ENCODE peak calls at places on chromosomes 2 and 18, in six cellular contexts. One of them, this sample, is unnamed.

GRCh38 chr18:49628993-49629795 is 67.3 kb downstream of the LIPG start:
- DNase-seq in lung: peak
- DNase-seq in pancreas: peak
- DNase-seq in HFF-Myc: no peak
- DNase-seq in GM12865: no peak
- DNase-seq in fibroblast of lung: peak
- DNase-seq in this sample: no peak

GRCh38 chr2:10225291-10226031 is 77.2 kb upstream of the HPCAL1 start:
- DNase-seq in pancreas: no peak
- DNase-seq in GM12865: no peak
- DNase-seq in fibroblast of lung: no peak
- DNase-seq in HFF-Myc: no peak
- DNase-seq in lung: no peak
- DNase-seq in this sample: no peak

GRCh38 chr2:212451786-212452200 is 86.8 kb downstream of the ERBB4 start:
- DNase-seq in HFF-Myc: no peak
- DNase-seq in fibroblast of lung: peak
- DNase-seq in pancreas: no peak
- DNase-seq in lung: no peak
- DNase-seq in GM12865: no peak
- DNase-seq in this sample: no peak

GRCh38 chr2:33034784-33035183 is 88.0 kb downstream of the LTBP1 start:
- DNase-seq in HFF-Myc: no peak
- DNase-seq in lung: no peak
- DNase-seq in pancreas: no peak
- DNase-seq in GM12865: no peak
- DNase-seq in fibroblast of lung: peak
- DNase-seq in this sample: no peak

GRCh38 chr18:24488824-24489493 is 28.5 kb downstream of the HRH4 start:
- DNase-seq in GM12865: peak
- DNase-seq in lung: no peak
- DNase-seq in HFF-Myc: peak
- DNase-seq in pancreas: no peak
- DNase-seq in fibroblast of lung: peak
- DNase-seq in this sample: no peak

GRCh38 chr2:67566292-67566691 is 169.2 kb downstream of the ETAA1 start:
- DNase-seq in fibroblast of lung: no peak
- DNase-seq in pancreas: peak
- DNase-seq in lung: no peak
- DNase-seq in GM12865: no peak
- DNase-seq in HFF-Myc: no peak
- DNase-seq in this sample: no peak

GRCh38 chr2:227378371-227378782 is 729 bp downstream of the TM4SF20 start:
- DNase-seq in GM12865: no peak
- DNase-seq in HFF-Myc: no peak
- DNase-seq in fibroblast of lung: no peak
- DNase-seq in lung: no peak
- DNase-seq in pancreas: no peak
- DNase-seq in this sample: no peak

GRCh38 chr2:166406374-166406773 is 30.6 kb upstream of the SCN9A start:
- DNase-seq in fibroblast of lung: no peak
- DNase-seq in pancreas: no peak
- DNase-seq in GM12865: no peak
- DNase-seq in lung: no peak
- DNase-seq in HFF-Myc: no peak
- DNase-seq in this sample: no peak

GRCh38 chr18:46559946-46560670 is 96.9 kb downstream of the LOXHD1 start:
- DNase-seq in GM12865: no peak
- DNase-seq in fibroblast of lung: no peak
- DNase-seq in pancreas: no peak
- DNase-seq in HFF-Myc: no peak
- DNase-seq in lung: no peak
- DNase-seq in this sample: no peak

GRCh38 chr2:218289639-218290315 is 2.5 kb downstream of the TMBIM1 start:
- DNase-seq in GM12865: no peak
- DNase-seq in HFF-Myc: no peak
- DNase-seq in fibroblast of lung: peak
- DNase-seq in pancreas: no peak
- DNase-seq in lung: no peak
- DNase-seq in this sample: no peak

GRCh38 chr18:33923980-33924379 is 300.7 kb downstream of the NOL4 start:
- DNase-seq in HFF-Myc: no peak
- DNase-seq in pancreas: no peak
- DNase-seq in lung: no peak
- DNase-seq in fibroblast of lung: no peak
- DNase-seq in GM12865: no peak
- DNase-seq in this sample: no peak

GRCh38 chr18:57185434-57185833 is 38.5 kb downstream of the BOD1L2 start:
- DNase-seq in pancreas: no peak
- DNase-seq in lung: no peak
- DNase-seq in HFF-Myc: no peak
- DNase-seq in fibroblast of lung: no peak
- DNase-seq in GM12865: no peak
- DNase-seq in this sample: no peak

GRCh38 chr2:212348501-212348900 is 190.1 kb downstream of the ERBB4 start:
- DNase-seq in HFF-Myc: no peak
- DNase-seq in GM12865: no peak
- DNase-seq in lung: no peak
- DNase-seq in fibroblast of lung: no peak
- DNase-seq in pancreas: no peak
- DNase-seq in this sample: no peak

GRCh38 chr2:49236316-49236715 is 82.0 kb upstream of the FSHR start:
- DNase-seq in GM12865: no peak
- DNase-seq in HFF-Myc: no peak
- DNase-seq in pancreas: no peak
- DNase-seq in lung: no peak
- DNase-seq in fibroblast of lung: no peak
- DNase-seq in this sample: no peak

GRCh38 chr2:239721531-239721930 is 303.6 kb downstream of the NDUFA10 start:
- DNase-seq in fibroblast of lung: no peak
- DNase-seq in HFF-Myc: no peak
- DNase-seq in GM12865: no peak
- DNase-seq in lung: no peak
- DNase-seq in pancreas: no peak
- DNase-seq in this sample: no peak

GRCh38 chr2:227472265-227473018 is 486 bp downstream of the AGFG1 start:
- DNase-seq in GM12865: peak
- DNase-seq in pancreas: peak
- DNase-seq in HFF-Myc: no peak
- DNase-seq in lung: peak
- DNase-seq in fibroblast of lung: no peak
- DNase-seq in this sample: no peak

GRCh38 chr2:70094978-70095832 is 7.9 kb downstream of the PCBP1 start:
- DNase-seq in GM12865: peak
- DNase-seq in fibroblast of lung: peak
- DNase-seq in lung: peak
- DNase-seq in HFF-Myc: no peak
- DNase-seq in pancreas: peak
- DNase-seq in this sample: peak

GRCh38 chr2:106812377-106812776 is 73.6 kb downstream of the ST6GAL2 start:
- DNase-seq in lung: no peak
- DNase-seq in pancreas: no peak
- DNase-seq in fibroblast of lung: no peak
- DNase-seq in HFF-Myc: peak
- DNase-seq in GM12865: no peak
- DNase-seq in this sample: no peak

GRCh38 chr2:230905448-230906430 is 19.3 kb downstream of the GPR55 start:
- DNase-seq in lung: no peak
- DNase-seq in HFF-Myc: no peak
- DNase-seq in GM12865: peak
- DNase-seq in pancreas: no peak
- DNase-seq in fibroblast of lung: no peak
- DNase-seq in this sample: no peak

GRCh38 chr18:24818451-24818850 is 358.0 kb downstream of the HRH4 start:
- DNase-seq in GM12865: no peak
- DNase-seq in pancreas: no peak
- DNase-seq in HFF-Myc: no peak
- DNase-seq in lung: no peak
- DNase-seq in fibroblast of lung: no peak
- DNase-seq in this sample: no peak

GRCh38 chr18:23154823-23155517 is 19.7 kb downstream of the CABLES1 start:
- DNase-seq in pancreas: no peak
- DNase-seq in GM12865: no peak
- DNase-seq in fibroblast of lung: no peak
- DNase-seq in lung: no peak
- DNase-seq in HFF-Myc: no peak
- DNase-seq in this sample: no peak

GRCh38 chr18:3468066-3468705 is 18.2 kb downstream of the TGIF1 start:
- DNase-seq in pancreas: no peak
- DNase-seq in GM12865: no peak
- DNase-seq in fibroblast of lung: no peak
- DNase-seq in HFF-Myc: no peak
- DNase-seq in lung: no peak
- DNase-seq in this sample: no peak

GRCh38 chr2:240478346-240479110 is 43.1 kb downstream of the GPC1 start:
- DNase-seq in GM12865: no peak
- DNase-seq in lung: peak
- DNase-seq in fibroblast of lung: no peak
- DNase-seq in HFF-Myc: no peak
- DNase-seq in pancreas: no peak
- DNase-seq in this sample: no peak

GRCh38 chr2:224173882-224174415 is 134.9 kb upstream of the SERPINE2 start:
- DNase-seq in fibroblast of lung: no peak
- DNase-seq in lung: no peak
- DNase-seq in HFF-Myc: no peak
- DNase-seq in pancreas: no peak
- DNase-seq in GM12865: no peak
- DNase-seq in this sample: no peak

GRCh38 chr18:21741511-21742322 is 1.1 kb downstream of the MIB1 start:
- DNase-seq in lung: no peak
- DNase-seq in fibroblast of lung: peak
- DNase-seq in pancreas: peak
- DNase-seq in HFF-Myc: no peak
- DNase-seq in GM12865: peak
- DNase-seq in this sample: no peak

GRCh38 chr2:72112421-72112820 is 35.2 kb downstream of the CYP26B1 start:
- DNase-seq in pancreas: no peak
- DNase-seq in fibroblast of lung: peak
- DNase-seq in HFF-Myc: peak
- DNase-seq in lung: no peak
- DNase-seq in GM12865: no peak
- DNase-seq in this sample: no peak

GRCh38 chr2:98016908-98017700 is 21.4 kb upstream of the TMEM131 start:
- DNase-seq in lung: no peak
- DNase-seq in HFF-Myc: no peak
- DNase-seq in pancreas: no peak
- DNase-seq in GM12865: no peak
- DNase-seq in fibroblast of lung: no peak
- DNase-seq in this sample: no peak

GRCh38 chr2:127618551-127618950 is 27.4 kb upstream of the GPR17 start:
- DNase-seq in GM12865: no peak
- DNase-seq in fibroblast of lung: no peak
- DNase-seq in HFF-Myc: no peak
- DNase-seq in lung: no peak
- DNase-seq in pancreas: no peak
- DNase-seq in this sample: no peak

GRCh38 chr2:228689049-228689448 is 507.6 kb upstream of the SPHKAP start:
- DNase-seq in lung: no peak
- DNase-seq in HFF-Myc: no peak
- DNase-seq in fibroblast of lung: peak
- DNase-seq in GM12865: no peak
- DNase-seq in pancreas: no peak
- DNase-seq in this sample: no peak
- TF ChIP-seq CTCF in lung: no peak
- TF ChIP-seq CTCF in HFF-Myc: peak
- TF ChIP-seq CTCF in fibroblast of lung: peak
- TF ChIP-seq CTCF in GM12865: no peak
- TF ChIP-seq CTCF in pancreas: no peak
- TF ChIP-seq CTCF in this sample: peak

DNA sequence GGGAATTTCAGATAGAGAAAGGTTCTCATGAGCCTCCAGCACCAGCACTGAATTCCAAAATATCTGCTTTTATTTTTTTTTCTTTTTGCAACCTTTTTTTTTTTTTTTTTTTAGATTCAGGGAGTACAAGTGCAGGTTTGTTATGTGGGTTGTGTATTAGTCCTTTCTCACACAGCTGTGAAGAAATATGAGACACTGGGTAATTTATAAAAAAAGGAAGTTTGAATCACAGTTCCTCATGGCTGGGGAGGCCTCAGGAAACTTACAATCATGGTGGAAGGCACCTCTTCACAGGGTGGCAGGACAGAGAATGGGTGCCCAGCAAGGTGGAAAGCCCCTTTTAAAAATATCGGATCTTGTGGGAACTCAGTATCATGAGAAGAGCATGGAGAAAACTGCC is 7.9 kb upstream of the TMX3 start:
- DNase-seq in fibroblast of lung: no peak
- DNase-seq in GM12865: no peak
- DNase-seq in pancreas: no peak
- DNase-seq in lung: no peak
- DNase-seq in HFF-Myc: no peak
- DNase-seq in this sample: no peak
- H3K4me3 ChIP-seq in fibroblast of lung: no peak
- H3K4me3 ChIP-seq in GM12865: no peak
- H3K4me3 ChIP-seq in pancreas: no peak
- H3K4me3 ChIP-seq in lung: no peak
- H3K4me3 ChIP-seq in HFF-Myc: no peak
- H3K4me3 ChIP-seq in this sample: no peak

GRCh38 chr2:138637686-138638085 is 136.1 kb downstream of the SPOPL start:
- DNase-seq in fibroblast of lung: no peak
- DNase-seq in pancreas: no peak
- DNase-seq in GM12865: no peak
- DNase-seq in HFF-Myc: no peak
- DNase-seq in lung: no peak
- DNase-seq in this sample: no peak

GRCh38 chr2:138633049-138633448 is 131.5 kb downstream of the SPOPL start:
- DNase-seq in lung: no peak
- DNase-seq in fibroblast of lung: no peak
- DNase-seq in pancreas: no peak
- DNase-seq in HFF-Myc: no peak
- DNase-seq in GM12865: no peak
- DNase-seq in this sample: no peak

GRCh38 chr2:138630164-138630563 is 128.6 kb downstream of the SPOPL start:
- DNase-seq in lung: no peak
- DNase-seq in GM12865: no peak
- DNase-seq in pancreas: no peak
- DNase-seq in HFF-Myc: no peak
- DNase-seq in fibroblast of lung: no peak
- DNase-seq in this sample: no peak

DNA sequence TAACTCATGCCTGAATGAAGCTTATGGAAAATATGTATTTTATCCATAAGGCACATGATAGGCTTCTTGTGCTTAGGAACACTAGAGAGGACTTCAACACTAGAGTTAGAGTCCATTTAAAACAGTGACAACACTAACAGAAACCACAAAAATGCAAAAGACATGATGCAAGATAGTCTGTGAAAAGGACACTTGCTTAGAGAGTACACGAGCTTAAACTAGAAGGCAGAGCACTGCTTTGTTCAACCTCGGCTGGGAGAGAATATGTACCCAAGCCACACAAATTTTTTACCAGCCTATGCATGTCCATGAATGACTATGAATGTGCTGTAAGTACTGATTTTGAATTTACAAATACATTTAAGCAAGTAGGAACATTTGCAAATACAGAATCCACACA is 130.5 kb downstream of the SPOPL start:
- DNase-seq in pancreas: no peak
- DNase-seq in lung: no peak
- DNase-seq in HFF-Myc: no peak
- DNase-seq in fibroblast of lung: peak
- DNase-seq in GM12865: no peak
- DNase-seq in this sample: no peak
- TF ChIP-seq CTCF in pancreas: no peak
- TF ChIP-seq CTCF in lung: no peak
- TF ChIP-seq CTCF in HFF-Myc: no peak
- TF ChIP-seq CTCF in fibroblast of lung: no peak
- TF ChIP-seq CTCF in GM12865: no peak
- TF ChIP-seq CTCF in this sample: no peak

GRCh38 chr2:197307933-197308521 is 2.6 kb downstream of the ANKRD44 start:
- DNase-seq in GM12865: peak
- DNase-seq in pancreas: no peak
- DNase-seq in HFF-Myc: no peak
- DNase-seq in fibroblast of lung: no peak
- DNase-seq in lung: no peak
- DNase-seq in this sample: no peak
- H3K4me3 ChIP-seq in GM12865: peak
- H3K4me3 ChIP-seq in pancreas: no peak
- H3K4me3 ChIP-seq in HFF-Myc: no peak
- H3K4me3 ChIP-seq in fibroblast of lung: no peak
- H3K4me3 ChIP-seq in lung: no peak
- H3K4me3 ChIP-seq in this sample: no peak

This sample was measured in LNCaP clone FGC.